ENCODE peak calls at places on chromosomes 3 and 15, in seven cellular contexts. B is activated T-cell treated with anti-CD3 and anti-CD28 coated beads, Interleukin-2, amount 50 U/mL, for 72 hours; L is LNCaP clone FGC; Y is HFFc6; S is ACHN; D is KG1; X is NCI-H1105 treated with DMSO at 0.1 percent for 48 hours. N is an unnamed sample.

GRCh38 chr3:187136936-187137335 is 2.4 kb downstream of the RPL39L start:
- DNase-seq in B (peak; percentile 39), L (no peak), Y (peak; percentile 59), S (peak; percentile 17), D (no peak), X (no peak), N (no peak)

GRCh38 chr3:185362850-185363661 is at the start of gene MAP3K13:
- DNase-seq in B (peak; percentile 54), L (peak; percentile 97), Y (peak; percentile 97), S (peak; percentile 91), D (peak; percentile 56), X (peak; percentile 98), N (peak; percentile 28)

GRCh38 chr3:54223063-54223462 is 100.7 kb downstream of the CACNA2D3 start:
- DNase-seq in B (no peak), L (peak; percentile 54), Y (no peak), S (no peak), D (no peak), X (no peak), N (no peak)

GRCh38 chr3:66140106-66140505 is 80.7 kb upstream of the SLC25A26 start:
- DNase-seq in B (no peak), L (no peak), Y (peak; percentile 45), S (no peak), D (no peak), X (no peak), N (no peak)

GRCh38 chr3:151166161-151166560 is 36.9 kb downstream of the GPR171 start:
- DNase-seq in B (no peak), L (no peak), Y (no peak), S (no peak), D (no peak), X (no peak), N (no peak)

GRCh38 chr3:138395865-138396751 is 38.3 kb upstream of the ESYT3 start:
- DNase-seq in B (no peak), L (no peak), Y (no peak), S (no peak), D (no peak), X (no peak), N (no peak)

GRCh38 chr3:141913150-141913811 is 36.8 kb downstream of the ATP1B3 start:
- DNase-seq in B (peak; percentile 53), L (peak; percentile 28), Y (peak; percentile 68), S (peak; percentile 63), D (peak; percentile 39), X (no peak), N (peak; percentile 55)

GRCh38 chr15:74603789-74604705 is 11.6 kb upstream of the CLK3 start:
- DNase-seq in B (no peak), L (no peak), Y (no peak), S (no peak), D (no peak), X (no peak), N (no peak)

GRCh38 chr15:92971081-92971480 is 71.0 kb downstream of the CHD2 start:
- DNase-seq in B (no peak), L (no peak), Y (no peak), S (no peak), D (no peak), X (no peak), N (no peak)

GRCh38 chr3:99365979-99366378 is 272.4 kb upstream of the COL8A1 start:
- DNase-seq in B (no peak), L (no peak), Y (no peak), S (no peak), D (no peak), X (no peak), N (no peak)

GRCh38 chr15:88782465-88782864 is 20.8 kb upstream of the ACAN start:
- DNase-seq in B (no peak), L (no peak), Y (no peak), S (no peak), D (no peak), X (no peak), N (no peak)

GRCh38 chr3:54374214-54374855 is 252.0 kb downstream of the CACNA2D3 start:
- DNase-seq in B (peak; percentile 6), L (no peak), Y (no peak), S (peak; percentile 35), D (no peak), X (peak; percentile 2), N (no peak)

GRCh38 chr3:74507691-74508090 is 106.8 kb downstream of the CNTN3 start:
- DNase-seq in B (no peak), L (no peak), Y (no peak), S (no peak), D (no peak), X (no peak), N (no peak)

GRCh38 chr3:15794842-15795562 is 2.8 kb downstream of the ANKRD28 start:
- DNase-seq in B (no peak), L (no peak), Y (no peak), S (peak; percentile 30), D (no peak), X (no peak), N (no peak)

GRCh38 chr3:112197131-112197530 is 64.1 kb upstream of the GCSAM start:
- DNase-seq in B (no peak), L (no peak), Y (no peak), S (no peak), D (no peak), X (no peak), N (no peak)

GRCh38 chr15:48966595-48967301 is 3.0 kb upstream of the SHC4 start:
- DNase-seq in B (peak; percentile 61), L (no peak), Y (peak; percentile 66), S (peak; percentile 62), D (peak; percentile 56), X (no peak), N (peak; percentile 49)

GRCh38 chr15:77821959-77822256 is 189.2 kb upstream of the LINGO1 start:
- DNase-seq in B (no peak), L (no peak), Y (no peak), S (no peak), D (no peak), X (no peak), N (no peak)